ENCODE peak calls at places on chromosomes 4 and X, in eight cellular contexts. R is colonic mucosa, F is tibial artery, I is endodermal cell, Y is PC-3, Q is lower lobe of right lung, T is HCT116, C is right atrium auricular region. O is an unnamed sample.

GRCh38 chrX:48541140-48541814 is 1.8 kb downstream of the TBC1D25 start:
- DNase-seq in R (no peak), F (no peak), I (no peak), Y (no peak), Q (no peak), T (no peak), C (no peak), O (no peak)

GRCh38 chrX:27583976-27584375 is 6.2 kb upstream of the DCAF8L2 start:
- DNase-seq in R (no peak), F (no peak), I (no peak), Y (peak; percentile 49), Q (no peak), T (no peak), C (no peak), O (no peak)

GRCh38 chrX:77446029-77446585 is 1.1 kb upstream of the FGF16 start:
- DNase-seq in R (peak; percentile 23), F (no peak), I (peak; percentile 83), Y (no peak), Q (peak; percentile 42), T (no peak), C (no peak), O (peak; percentile 1)

GRCh38 chr4:52641853-52642563 is 17.1 kb downstream of the USP46 start:
- DNase-seq in R (no peak), F (no peak), I (no peak), Y (peak; percentile 81), Q (no peak), T (peak; percentile 88), C (no peak), O (no peak)

GRCh38 chr4:54098375-54098774 is 1.6 kb upstream of the GSX2 start:
- DNase-seq in R (no peak), F (no peak), I (no peak), Y (no peak), Q (no peak), T (no peak), C (no peak), O (no peak)

GRCh38 chr4:145154573-145154972 is 25.8 kb downstream of the OTUD4 start:
- DNase-seq in R (no peak), F (no peak), I (peak; percentile 65), Y (peak; percentile 47), Q (no peak), T (no peak), C (no peak), O (no peak)

GRCh38 chr4:173261052-173261451 is 73.1 kb downstream of the HMGB2 start:
- DNase-seq in R (no peak), F (no peak), I (no peak), Y (no peak), Q (no peak), T (no peak), C (no peak), O (no peak)

GRCh38 chrX:34632404-34632803 is 24.7 kb downstream of the TMEM47 start:
- DNase-seq in R (no peak), F (no peak), I (no peak), Y (no peak), Q (no peak), T (no peak), C (no peak), O (no peak)

GRCh38 chrX:105488731-105489130 is 268.2 kb upstream of the TEX13A start:
- DNase-seq in R (no peak), F (no peak), I (no peak), Y (no peak), Q (no peak), T (no peak), C (no peak), O (no peak)

GRCh38 chr4:162685401-162685800 is 481.3 kb downstream of the NAF1 start:
- DNase-seq in R (no peak), F (no peak), I (no peak), Y (no peak), Q (no peak), T (no peak), C (no peak), O (no peak)

GRCh38 chr4:143329985-143330384 is 6.7 kb upstream of the GAB1 start:
- DNase-seq in R (no peak), F (no peak), I (no peak), Y (no peak), Q (no peak), T (no peak), C (no peak), O (no peak)

GRCh38 chrX:102129473-102129872 is 4.0 kb downstream of the TCEAL2 start:
- DNase-seq in R (no peak), F (no peak), I (no peak), Y (peak; percentile 41), Q (no peak), T (no peak), C (no peak), O (no peak)

GRCh38 chrX:106959897-106960296 is 39.7 kb downstream of the CLDN2 start:
- DNase-seq in R (no peak), F (no peak), I (peak; percentile 36), Y (peak; percentile 64), Q (no peak), T (no peak), C (no peak), O (no peak)

GRCh38 chrX:87140800-87141483 is 376.7 kb upstream of the KLHL4 start:
- DNase-seq in R (no peak), F (no peak), I (no peak), Y (no peak), Q (no peak), T (no peak), C (no peak), O (no peak)

GRCh38 chr4:67320645-67321044 is 224.7 kb downstream of the CENPC start:
- DNase-seq in R (no peak), F (no peak), I (no peak), Y (peak; percentile 33), Q (no peak), T (no peak), C (no peak), O (no peak)

GRCh38 chrX:11664211-11664888 is 1.4 kb downstream of the ARHGAP6 start:
- DNase-seq in R (no peak), F (no peak), I (peak; percentile 61), Y (no peak), Q (no peak), T (no peak), C (no peak), O (no peak)

GRCh38 chrX:10074241-10074941 is 82.4 kb upstream of the CLCN4 start:
- DNase-seq in R (no peak), F (no peak), I (no peak), Y (no peak), Q (no peak), T (no peak), C (no peak), O (no peak)
- TF ChIP-seq CTCF in R (no peak), F (no peak), I (peak; percentile 14), Y (no peak), Q (no peak), T (no peak), C (no peak), O (no peak)

DNA sequence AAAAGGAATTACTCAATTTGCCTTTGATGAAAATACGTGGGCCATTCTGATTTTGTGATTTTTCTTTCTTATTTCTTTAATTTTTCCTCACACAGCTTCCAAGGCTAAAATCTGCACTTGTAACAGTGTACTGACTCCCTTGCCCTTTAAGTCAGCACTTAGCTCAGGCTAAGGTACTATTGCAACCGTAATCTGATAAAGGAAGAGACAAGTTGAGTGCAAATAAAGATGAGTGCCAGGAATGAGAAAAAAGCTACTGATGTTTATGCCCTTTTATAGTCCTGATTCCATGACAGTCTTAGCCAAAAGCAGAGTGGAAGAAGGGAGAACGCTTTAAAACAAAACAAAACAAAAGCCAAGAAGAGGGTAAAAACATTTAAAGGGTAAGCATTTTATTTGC is 6.0 kb downstream of the DMD start:
- DNase-seq in R (no peak), F (no peak), I (no peak), Y (no peak), Q (no peak), T (no peak), C (no peak), O (no peak)
- H3K27me3 ChIP-seq in R (no peaks in the 10 kb centered on the region), F (no peaks in the 10 kb centered on the region), I (no peaks in the 10 kb centered on the region), Y (no peaks in the 10 kb centered on the region), Q (no peaks in the 10 kb centered on the region), T (no peaks in the 10 kb centered on the region), C (no peaks in the 10 kb centered on the region), O (no peaks in the 10 kb centered on the region)

GRCh38 chr4:22474636-22475310 is 41.1 kb downstream of the ADGRA3 start:
- DNase-seq in R (no peak), F (no peak), I (no peak), Y (peak; percentile 46), Q (no peak), T (peak; percentile 52), C (no peak), O (no peak)
- H3K27ac ChIP-seq in R (no peak overlapping the region), F (no peak overlapping the region), I (no peak overlapping the region), Y (no peak overlapping the region), Q (no peak overlapping the region), T (peak overlapping the region; percentile 44), C (no peak overlapping the region), O (no peak overlapping the region)

DNA sequence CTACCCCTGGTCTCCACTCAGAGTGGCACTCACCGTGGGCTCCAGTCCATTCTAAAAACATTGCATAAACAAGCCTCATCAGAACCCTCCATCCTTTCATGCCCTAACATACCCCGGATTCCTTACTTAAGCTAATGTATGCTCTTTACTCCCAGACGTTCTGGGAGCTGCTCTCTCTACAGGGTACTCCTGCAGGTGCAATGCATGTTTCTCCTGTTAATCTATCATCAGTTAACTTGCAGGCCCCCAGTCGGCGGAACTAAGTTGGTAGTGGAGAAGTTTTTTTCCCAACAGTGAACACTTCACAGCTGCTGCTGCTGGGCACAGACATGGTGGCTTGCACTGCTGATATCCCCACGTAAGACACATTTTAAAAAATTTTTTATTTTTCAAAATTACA is 161.6 kb upstream of the FAT1 start:
- DNase-seq in R (no peak), F (no peak), I (no peak), Y (no peak), Q (no peak), T (no peak), C (no peak), O (no peak)
- TF ChIP-seq CTCF in R (no peak), F (no peak), I (no peak), Y (no peak), Q (no peak), T (no peak), C (no peak), O (no peak)

GRCh38 chr4:105550641-105551040 is 1.8 kb upstream of the ARHGEF38 start:
- DNase-seq in R (no peak), F (no peak), I (no peak), Y (peak; percentile 78), Q (no peak), T (no peak), C (no peak), O (no peak)
- H3K27me3 ChIP-seq in R (no peaks in the 10 kb centered on the region), F (no peaks in the 10 kb centered on the region), I (peaks cover 15% of the 10 kb centered on the region), Y (no peaks in the 10 kb centered on the region), Q (no peaks in the 10 kb centered on the region), T (no peaks in the 10 kb centered on the region), C (no peaks in the 10 kb centered on the region), O (no peaks in the 10 kb centered on the region)

DNA sequence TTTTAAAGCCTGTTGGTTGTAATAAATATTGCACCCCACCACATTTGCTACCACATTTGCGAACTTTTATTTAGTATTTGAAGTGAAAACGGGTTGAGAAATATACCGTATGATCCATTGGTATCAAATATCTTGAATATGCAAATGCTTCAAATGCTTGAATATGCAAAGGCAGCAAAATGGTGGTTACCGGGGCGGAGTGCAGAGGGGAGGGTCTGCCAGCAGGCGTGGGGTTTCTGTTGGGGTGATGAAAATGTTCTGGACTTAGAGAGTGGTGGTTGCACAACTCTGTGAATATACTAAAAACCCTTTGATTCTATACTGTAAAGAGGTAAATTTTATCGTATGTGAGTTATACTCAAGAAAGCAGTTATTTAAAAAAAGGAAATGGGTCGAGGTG is 35.4 kb downstream of the SHROOM2 start:
- DNase-seq in R (no peak), F (no peak), I (no peak), Y (no peak), Q (no peak), T (no peak), C (no peak), O (no peak)
- H3K27ac ChIP-seq in R (no peak overlapping the region), F (no peak overlapping the region), I (no peak overlapping the region), Y (no peak overlapping the region), Q (no peak overlapping the region), T (no peak overlapping the region), C (no peak overlapping the region), O (no peak overlapping the region)

GRCh38 chr4:186104895-186105720 is 604 bp downstream of the FAM149A start:
- DNase-seq in R (peak; percentile 45), F (no peak), I (peak; percentile 81), Y (no peak), Q (peak; percentile 56), T (no peak), C (no peak), O (no peak)
- TF ChIP-seq CTCF in R (no peak), F (no peak), I (peak; percentile 44), Y (no peak), Q (no peak), T (no peak), C (no peak), O (no peak)

O was measured in CD4-positive, alpha-beta T cell.